ENCODE peak calls at places on chromosome 9, in four cellular contexts. Y, Z, S and F are unnamed samples.

GRCh38 chr9:135908334-135909204 is 1.2 kb upstream of the CAMSAP1 start:
- DNase-seq in Y (no peak), S (no peak), Z (no peak), F (peak)

GRCh38 chr9:118271331-118271730 is 567.1 kb downstream of the TLR4 start:
- DNase-seq in Z (no peak), Y (no peak), S (no peak), F (no peak)

GRCh38 chr9:108087781-108088180 is 598.2 kb upstream of the KLF4 start:
- DNase-seq in Z (no peak), Y (no peak), S (no peak), F (no peak)

GRCh38 chr9:20476912-20477311 is 145.4 kb downstream of the MLLT3 start:
- DNase-seq in Y (no peak), Z (no peak), S (peak), F (peak)

GRCh38 chr9:105359899-105360298 is 87.9 kb upstream of the FSD1L start:
- DNase-seq in Y (no peak), Z (no peak), S (no peak), F (no peak)

GRCh38 chr9:71647094-71647591 is 121.2 kb downstream of the CEMIP2 start:
- DNase-seq in Z (peak), Y (no peak), S (no peak), F (peak)

GRCh38 chr9:37903581-37903830 is 421 bp downstream of the SLC25A51 start:
- DNase-seq in S (no peak), Z (no peak), Y (no peak), F (no peak)

GRCh38 chr9:6771722-6772121 is 13.9 kb downstream of the KDM4C start:
- DNase-seq in Y (peak), S (no peak), Z (no peak), F (no peak)

GRCh38 chr9:82961504-82962125 is 101.3 kb downstream of the RASEF start:
- DNase-seq in S (peak), Y (peak), Z (peak), F (peak)

DNA sequence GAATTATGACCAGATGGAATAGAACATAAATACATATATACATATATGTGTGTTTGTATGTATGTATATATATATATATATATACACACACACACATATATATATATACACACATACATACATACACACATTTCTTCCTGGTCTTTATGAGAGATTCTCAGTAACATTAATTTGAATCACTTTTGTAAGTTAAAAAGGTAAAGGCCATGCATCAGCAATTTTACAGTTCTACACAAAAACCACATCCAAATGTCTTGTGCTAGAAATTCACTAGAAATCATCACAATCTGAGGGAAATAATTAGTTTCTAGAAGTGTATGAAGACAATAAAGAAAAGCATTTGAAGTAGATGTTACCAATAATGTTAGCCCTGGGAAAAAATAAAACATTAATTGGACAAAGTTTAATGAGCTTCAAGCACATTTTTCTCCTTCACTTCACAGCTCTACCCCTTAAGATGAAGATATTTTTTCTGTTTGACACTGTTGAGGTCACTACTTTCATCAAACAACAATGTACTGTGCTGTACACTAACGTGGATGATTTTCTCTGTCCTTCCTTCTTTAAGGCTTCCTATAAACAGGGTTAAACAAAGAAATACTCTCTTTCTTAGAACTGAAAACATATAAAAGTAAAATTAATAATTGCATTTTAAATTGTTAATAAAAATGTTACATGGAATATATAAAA is 189.2 kb upstream of the NR4A3 start:
- DNase-seq in Z (no peak), Y (no peak), S (no peak), F (no peak)
- TF ChIP-seq JUN in Z (no peak), Y (no peak), S (no peak), F (no peak)

DNA sequence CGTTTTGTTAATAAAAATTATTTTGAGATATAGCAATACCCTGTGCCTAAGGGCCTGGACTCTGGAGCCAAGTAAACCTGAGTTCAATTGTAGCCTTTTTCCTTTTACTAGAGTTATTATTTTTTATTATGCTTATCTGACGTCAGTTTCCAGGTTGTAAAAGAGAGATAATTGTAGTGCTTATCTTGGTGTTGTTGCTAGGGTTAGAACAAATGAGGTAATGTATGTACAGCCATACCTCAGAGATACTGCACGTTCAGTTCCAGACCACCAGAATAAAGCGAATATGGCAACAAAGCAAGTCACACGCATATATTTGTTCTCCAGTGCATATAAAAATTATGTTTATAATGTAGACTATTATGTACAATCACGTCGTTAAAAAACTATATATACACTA is 215.0 kb downstream of the VPS13A start:
- DNase-seq in Z (no peak), Y (no peak), S (no peak), F (no peak)
- TF ChIP-seq EZH2 in Z (no peak), Y (no peak), S (no peak), F (no peak)

DNA sequence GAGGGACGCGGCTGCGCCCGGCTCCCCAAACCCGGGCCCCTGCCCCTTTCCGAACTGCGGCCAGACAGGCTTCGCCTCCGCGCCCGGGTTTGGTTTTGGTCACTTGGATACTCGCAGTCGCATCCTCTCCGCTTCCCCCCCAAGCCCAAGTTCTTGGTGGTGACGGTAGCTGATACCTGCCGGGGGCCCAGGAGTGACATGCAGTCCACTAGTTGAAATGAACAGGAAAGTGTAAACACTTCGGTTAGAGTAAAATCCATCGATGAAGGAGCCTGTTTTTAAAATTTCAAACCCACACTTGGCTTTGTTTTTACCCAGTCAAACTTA is 701 bp downstream of the CNTLN start:
- DNase-seq in Y (no peak), Z (no peak), S (no peak), F (peak)
- TF ChIP-seq JUN in Y (no peak), Z (no peak), S (no peak), F (no peak)

GRCh38 chr9:77016526-77017504 is 2.6 kb upstream of the FOXB2 start:
- DNase-seq in S (no peak), Y (peak), Z (no peak), F (no peak)
- TF ChIP-seq EZH2 in S (no peak), Y (peak), Z (no peak), F (peak)

GRCh38 chr9:495739-496138 is 281.1 kb downstream of the DOCK8 start:
- DNase-seq in Y (no peak), Z (no peak), S (peak), F (no peak)
- TF ChIP-seq JUN in Y (no peak), Z (no peak), S (no peak), F (no peak)

GRCh38 chr9:97854696-97855485 is 1.9 kb downstream of the FOXE1 start:
- DNase-seq in S (no peak), Z (no peak), Y (peak), F (no peak)
- TF ChIP-seq EZH2 in S (no peak), Z (no peak), Y (peak), F (peak)